ENCODE peak calls at places on chromosomes 1 and 21, in seven cellular contexts. G is skeletal muscle cell; W is progenitor cell of endocrine pancreas; S is T1000; Y is epithelial cell of proximal tubule; X is stimulated activated CD4-positive, alpha-beta T cell treated with anti-CD3 and anti-CD28 coated beads, Interleukin-12 subunit alpha, Interleukin-12 subunit beta, amount 100 ng/mL, for 48 hours; K is heart right ventricle. C is an unnamed sample.

GRCh38 chr1:113137563-113137962 is 64.6 kb downstream of the LRIG2 start:
- DNase-seq in G (no peak), W (no peak), S (no peak), Y (no peak), X (no peak), K (no peak), C (no peak)

GRCh38 chr1:201115390-201115937 is 3.2 kb upstream of the CACNA1S start:
- DNase-seq in G (no peak), W (no peak), S (no peak), Y (no peak), X (no peak), K (no peak), C (no peak)

GRCh38 chr1:66349277-66349676 is 184.7 kb upstream of the SGIP1 start:
- DNase-seq in G (no peak), W (no peak), S (no peak), Y (no peak), X (no peak), K (no peak), C (no peak)

GRCh38 chr1:116556289-116557006 is 14.4 kb downstream of the CD58 start:
- DNase-seq in G (no peak), W (no peak), S (no peak), Y (peak; percentile 92), X (peak; percentile 72), K (peak; percentile 43), C (no peak)

GRCh38 chr1:209802117-209802779 is 3.7 kb downstream of the IRF6 start:
- DNase-seq in G (no peak), W (no peak), S (no peak), Y (no peak), X (no peak), K (no peak), C (no peak)

GRCh38 chr1:53254011-53254640 is 15.8 kb upstream of the MAGOH start:
- DNase-seq in G (peak; percentile 27), W (no peak), S (no peak), Y (no peak), X (no peak), K (no peak), C (no peak)

GRCh38 chr1:207797229-207797973 is 45.5 kb downstream of the CD46 start:
- DNase-seq in G (peak; percentile 55), W (peak; percentile 50), S (peak; percentile 70), Y (peak; percentile 47), X (peak; percentile 75), K (peak; percentile 83), C (no peak)

GRCh38 chr1:34928865-34929496 is 469 bp downstream of the DLGAP3 start:
- DNase-seq in G (no peak), W (no peak), S (no peak), Y (no peak), X (no peak), K (no peak), C (peak; percentile 41)

GRCh38 chr1:119712342-119713038 is 756 bp downstream of the PHGDH start:
- DNase-seq in G (peak; percentile 87), W (peak; percentile 62), S (peak; percentile 68), Y (no peak), X (peak; percentile 28), K (peak; percentile 65), C (no peak)

GRCh38 chr21:41153443-41153842 is 14.5 kb upstream of the BACE2 start:
- DNase-seq in G (no peak), W (no peak), S (no peak), Y (no peak), X (no peak), K (no peak), C (no peak)

GRCh38 chr21:44082648-44083436 is 24.4 kb upstream of the PWP2 start:
- DNase-seq in G (no peak), W (no peak), S (no peak), Y (no peak), X (no peak), K (no peak), C (no peak)

GRCh38 chr21:42063578-42064521 is 7.3 kb upstream of the UMODL1 start:
- DNase-seq in G (no peak), W (no peak), S (no peak), Y (no peak), X (peak; percentile 21), K (no peak), C (peak; percentile 50)

GRCh38 chr1:228073870-228074545 is 8.5 kb upstream of the ARF1 start:
- DNase-seq in G (no peak), W (no peak), S (no peak), Y (no peak), X (no peak), K (no peak), C (no peak)

GRCh38 chr1:202964755-202965440 is 2.2 kb downstream of the CYB5R1 start:
- DNase-seq in G (peak; percentile 67), W (no peak), S (no peak), Y (no peak), X (no peak), K (peak; percentile 61), C (no peak)

C was measured in GM19239.